ENCODE peak calls at places on chromosomes 13 and 19, in six cellular contexts. U is stimulated activated CD4-positive, alpha-beta T cell treated with anti-CD3 and anti-CD28 coated beads, Interleukin-2, amount 100 ng/mL, for 24 hours; F is Caki2; C is fibroblast of the conjunctiva; H is NCI-H1436; R is hypothalamus. X is an unnamed sample.
A peak's percentile ranks its signal among the peaks of the same experiment; 100 is the strongest.

GRCh38 chr13:27151798-27152599 is 19.6 kb downstream of the USP12 start:
- DNase-seq in U (no peak), F (no peak), C (no peak), H (no peak), R (no peak), X (no peak)

GRCh38 chr19:35458821-35459391 is 10.8 kb downstream of the FFAR2 start:
- DNase-seq in U (no peak), F (no peak), C (no peak), H (no peak), R (no peak), X (peak; percentile 3)

GRCh38 chr13:42215578-42216421 is 56.2 kb upstream of the AKAP11 start:
- DNase-seq in U (peak; percentile 23), F (peak; percentile 35), C (peak; percentile 31), H (peak; percentile 0), R (no peak), X (peak; percentile 44)

GRCh38 chr19:38267780-38268430 is 3.5 kb downstream of the SPINT2 start:
- DNase-seq in U (no peak), F (peak; percentile 96), C (no peak), H (no peak), R (no peak), X (no peak)

GRCh38 chr13:48994731-48995130 is 19.0 kb downstream of the FNDC3A start:
- DNase-seq in U (no peak), F (no peak), C (no peak), H (no peak), R (no peak), X (no peak)

GRCh38 chr19:3033595-3034193 is 4.6 kb upstream of the TLE2 start:
- DNase-seq in U (no peak), F (no peak), C (no peak), H (no peak), R (no peak), X (no peak)

GRCh38 chr13:77696006-77696862 is 1.3 kb upstream of the SLAIN1 start:
- DNase-seq in U (no peak), F (peak; percentile 4), C (no peak), H (no peak), R (peak; percentile 9), X (no peak)

GRCh38 chr13:30158774-30159445 is 148.4 kb downstream of the KATNAL1 start:
- DNase-seq in U (no peak), F (peak; percentile 47), C (peak; percentile 38), H (no peak), R (no peak), X (peak; percentile 14)

GRCh38 chr19:30318261-30318660 is 53.9 kb upstream of the ZNF536 start:
- DNase-seq in U (no peak), F (no peak), C (no peak), H (no peak), R (no peak), X (no peak)

GRCh38 chr13:102693781-102694180 is 1.1 kb downstream of the METTL21C start:
- DNase-seq in U (no peak), F (no peak), C (peak; percentile 20), H (no peak), R (no peak), X (no peak)

GRCh38 chr13:114047358-114047881 is 73.5 kb upstream of the C13orf46 start:
- DNase-seq in U (no peak), F (peak; percentile 61), C (no peak), H (no peak), R (no peak), X (no peak)

GRCh38 chr13:42680748-42681147 is 100.6 kb upstream of the FAM216B start:
- DNase-seq in U (no peak), F (no peak), C (no peak), H (no peak), R (no peak), X (no peak)

GRCh38 chr13:112912726-112913440 is 56.1 kb upstream of the MCF2L start:
- DNase-seq in U (no peak), F (no peak), C (no peak), H (no peak), R (no peak), X (no peak)

GRCh38 chr13:77990973-77991372 is 72.3 kb upstream of the EDNRB start:
- DNase-seq in U (no peak), F (no peak), C (no peak), H (no peak), R (no peak), X (no peak)

GRCh38 chr19:2041686-2042484 is 9.2 kb downstream of the MKNK2 start:
- DNase-seq in U (peak; percentile 100), F (peak; percentile 85), C (peak; percentile 86), H (peak; percentile 93), R (peak; percentile 97), X (peak; percentile 85)

GRCh38 chr19:54114340-54114826 is 1.1 kb downstream of the TFPT start:
- DNase-seq in U (peak; percentile 57), F (no peak), C (no peak), H (no peak), R (peak; percentile 49), X (peak; percentile 73)

GRCh38 chr19:40494191-40494838 is 27.5 kb downstream of the SPTBN4 start:
- DNase-seq in U (no peak), F (no peak), C (no peak), H (no peak), R (no peak), X (no peak)

GRCh38 chr13:47794963-47795362 is 206.1 kb downstream of the SUCLA2 start:
- DNase-seq in U (no peak), F (no peak), C (no peak), H (no peak), R (no peak), X (no peak)

GRCh38 chr13:102191951-102192461 is 209.8 kb downstream of the FGF14 start:
- DNase-seq in U (no peak), F (peak; percentile 31), C (no peak), H (no peak), R (no peak), X (no peak)

GRCh38 chr19:47032171-47032811 is 12.7 kb downstream of the NPAS1 start:
- DNase-seq in U (peak; percentile 71), F (peak; percentile 42), C (no peak), H (peak; percentile 39), R (no peak), X (no peak)